ENCODE peak calls at places on chromosomes 3 and 15, in five cellular contexts. One of them, this sample, is unnamed.

GRCh38 chr3:134709563-134710312 is 58.9 kb upstream of the KY start:
- DNase-seq in CD8-positive, alpha-beta T cell: no peak
- DNase-seq in lower lobe of right lung: no peak
- DNase-seq in BE2C: no peak
- DNase-seq in retinal pigment epithelial cell: no peak
- DNase-seq in this sample: peak

GRCh38 chr3:9217784-9218513 is 31.5 kb downstream of the SRGAP3 start:
- DNase-seq in CD8-positive, alpha-beta T cell: no peak
- DNase-seq in lower lobe of right lung: no peak
- DNase-seq in BE2C: peak
- DNase-seq in retinal pigment epithelial cell: no peak
- DNase-seq in this sample: no peak

GRCh38 chr3:126320517-126321293 is 36.5 kb downstream of the KLF15 start:
- DNase-seq in CD8-positive, alpha-beta T cell: no peak
- DNase-seq in lower lobe of right lung: no peak
- DNase-seq in BE2C: no peak
- DNase-seq in retinal pigment epithelial cell: no peak
- DNase-seq in this sample: no peak

GRCh38 chr3:156725706-156726105 is 51.3 kb downstream of the TIPARP start:
- DNase-seq in CD8-positive, alpha-beta T cell: no peak
- DNase-seq in lower lobe of right lung: no peak
- DNase-seq in BE2C: no peak
- DNase-seq in retinal pigment epithelial cell: no peak
- DNase-seq in this sample: no peak

GRCh38 chr3:153357436-153357835 is 195.4 kb downstream of the RAP2B start:
- DNase-seq in CD8-positive, alpha-beta T cell: no peak
- DNase-seq in lower lobe of right lung: no peak
- DNase-seq in BE2C: no peak
- DNase-seq in retinal pigment epithelial cell: no peak
- DNase-seq in this sample: no peak

GRCh38 chr15:59138243-59138642 is 33.3 kb downstream of the CCNB2 start:
- DNase-seq in CD8-positive, alpha-beta T cell: peak
- DNase-seq in lower lobe of right lung: peak
- DNase-seq in BE2C: peak
- DNase-seq in retinal pigment epithelial cell: no peak
- DNase-seq in this sample: peak

GRCh38 chr3:102057781-102058421 is 208.6 kb downstream of the NFKBIZ start:
- DNase-seq in CD8-positive, alpha-beta T cell: no peak
- DNase-seq in lower lobe of right lung: no peak
- DNase-seq in BE2C: no peak
- DNase-seq in retinal pigment epithelial cell: no peak
- DNase-seq in this sample: no peak

GRCh38 chr3:135103913-135104312 is 308.9 kb downstream of the EPHB1 start:
- DNase-seq in CD8-positive, alpha-beta T cell: no peak
- DNase-seq in lower lobe of right lung: no peak
- DNase-seq in BE2C: peak
- DNase-seq in retinal pigment epithelial cell: no peak
- DNase-seq in this sample: no peak

GRCh38 chr3:42476225-42477160 is 25.9 kb upstream of the VIPR1 start:
- DNase-seq in CD8-positive, alpha-beta T cell: no peak
- DNase-seq in lower lobe of right lung: peak
- DNase-seq in BE2C: no peak
- DNase-seq in retinal pigment epithelial cell: peak
- DNase-seq in this sample: no peak

GRCh38 chr3:175349181-175349580 is 490.0 kb downstream of the NAALADL2 start:
- DNase-seq in CD8-positive, alpha-beta T cell: no peak
- DNase-seq in lower lobe of right lung: no peak
- DNase-seq in BE2C: no peak
- DNase-seq in retinal pigment epithelial cell: no peak
- DNase-seq in this sample: no peak

GRCh38 chr15:60744826-60745225 is 265.9 kb upstream of the ICE2 start:
- DNase-seq in CD8-positive, alpha-beta T cell: no peak
- DNase-seq in lower lobe of right lung: no peak
- DNase-seq in BE2C: no peak
- DNase-seq in retinal pigment epithelial cell: no peak
- DNase-seq in this sample: no peak

GRCh38 chr3:134428396-134428795 is 54.1 kb upstream of the AMOTL2 start:
- DNase-seq in CD8-positive, alpha-beta T cell: no peak
- DNase-seq in lower lobe of right lung: no peak
- DNase-seq in BE2C: no peak
- DNase-seq in retinal pigment epithelial cell: no peak
- DNase-seq in this sample: no peak

GRCh38 chr3:98733055-98733777 is 29.9 kb upstream of the ST3GAL6 start:
- DNase-seq in CD8-positive, alpha-beta T cell: no peak
- DNase-seq in lower lobe of right lung: peak
- DNase-seq in BE2C: peak
- DNase-seq in retinal pigment epithelial cell: no peak
- DNase-seq in this sample: peak

GRCh38 chr15:47711654-47712053 is 5.7 kb upstream of the SEMA6D start:
- DNase-seq in CD8-positive, alpha-beta T cell: no peak
- DNase-seq in lower lobe of right lung: no peak
- DNase-seq in BE2C: peak
- DNase-seq in retinal pigment epithelial cell: no peak
- DNase-seq in this sample: no peak
- TF ChIP-seq CTCF in CD8-positive, alpha-beta T cell: no peak
- TF ChIP-seq CTCF in lower lobe of right lung: peak
- TF ChIP-seq CTCF in BE2C: peak
- TF ChIP-seq CTCF in retinal pigment epithelial cell: peak
- TF ChIP-seq CTCF in this sample: peak

GRCh38 chr15:78506971-78507830 is at the start of gene HYKK:
- DNase-seq in CD8-positive, alpha-beta T cell: peak
- DNase-seq in lower lobe of right lung: peak
- DNase-seq in BE2C: peak
- DNase-seq in retinal pigment epithelial cell: peak
- DNase-seq in this sample: peak
- TF ChIP-seq CTCF in CD8-positive, alpha-beta T cell: no peak
- TF ChIP-seq CTCF in lower lobe of right lung: peak
- TF ChIP-seq CTCF in BE2C: peak
- TF ChIP-seq CTCF in retinal pigment epithelial cell: no peak
- TF ChIP-seq CTCF in this sample: no peak

GRCh38 chr3:10941972-10942371 is 50.6 kb upstream of the SLC6A1 start:
- DNase-seq in CD8-positive, alpha-beta T cell: no peak
- DNase-seq in lower lobe of right lung: no peak
- DNase-seq in BE2C: no peak
- DNase-seq in retinal pigment epithelial cell: no peak
- DNase-seq in this sample: peak
- TF ChIP-seq CTCF in CD8-positive, alpha-beta T cell: peak
- TF ChIP-seq CTCF in lower lobe of right lung: peak
- TF ChIP-seq CTCF in BE2C: peak
- TF ChIP-seq CTCF in retinal pigment epithelial cell: peak
- TF ChIP-seq CTCF in this sample: peak

DNA sequence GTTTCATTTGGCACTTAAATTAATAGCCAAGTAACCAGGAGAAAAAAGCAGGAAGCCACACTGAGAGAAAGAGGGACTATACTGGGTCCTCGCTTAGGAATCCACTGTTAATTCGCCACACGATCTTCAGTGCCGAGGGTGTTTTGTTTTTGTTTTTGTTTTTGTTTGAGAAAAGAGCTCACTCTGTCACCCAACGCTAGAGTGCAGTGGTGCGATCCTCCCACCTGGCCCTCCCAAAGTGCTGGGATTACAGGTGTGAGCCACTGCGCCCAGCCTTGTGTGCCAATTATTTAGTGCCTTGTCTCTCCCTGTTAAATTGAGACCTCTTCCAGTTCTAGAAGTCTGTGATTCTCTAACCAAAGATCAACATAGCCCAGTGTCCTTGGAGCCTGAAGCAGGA is 53.8 kb upstream of the TPM1 start:
- DNase-seq in CD8-positive, alpha-beta T cell: no peak
- DNase-seq in lower lobe of right lung: no peak
- DNase-seq in BE2C: no peak
- DNase-seq in retinal pigment epithelial cell: no peak
- DNase-seq in this sample: no peak
- TF ChIP-seq CTCF in CD8-positive, alpha-beta T cell: no peak
- TF ChIP-seq CTCF in lower lobe of right lung: no peak
- TF ChIP-seq CTCF in BE2C: no peak
- TF ChIP-seq CTCF in retinal pigment epithelial cell: no peak
- TF ChIP-seq CTCF in this sample: no peak